ENCODE peak calls at places on chromosomes 16 and 17, in ten cellular contexts. B is K562; S is endodermal cell; O is heart left ventricle; Z is astrocyte; C is adipocyte; U is left ventricle myocardium inferior; I is tibial nerve; T is breast epithelium; L is effector memory CD4-positive, alpha-beta T cell. P is an unnamed sample. For H3K4me1, the result is how much of the 10 kb centered on the place peaks cover.

GRCh38 chr16:84486126-84486525 is 18.3 kb downstream of the MEAK7 start:
- DNase-seq in B (no peak), S (no peak), O (no peak), Z (no peak), C (no peak), U (no peak), I (no peak), T (peak), L (no peak), P (no peak)

GRCh38 chr16:88348377-88349152 is 34.2 kb upstream of the ZNF469 start:
- DNase-seq in B (no peak), S (no peak), O (no peak), Z (no peak), C (no peak), U (peak), I (no peak), T (no peak), L (no peak), P (no peak)

GRCh38 chr17:8785547-8786412 is 13.4 kb downstream of the MFSD6L start:
- DNase-seq in B (peak), S (peak), O (peak), Z (peak), C (peak), U (peak), I (peak), T (peak), L (peak), P (peak)

GRCh38 chr17:83100853-83101391 is 21.5 kb downstream of the METRNL start:
- DNase-seq in B (no peak), S (no peak), O (no peak), Z (no peak), C (no peak), U (no peak), I (no peak), T (no peak), L (no peak), P (no peak)

GRCh38 chr17:43169561-43170139 is 1.4 kb upstream of the NBR1 start:
- DNase-seq in B (peak), S (peak), O (peak), Z (no peak), C (peak), U (peak), I (no peak), T (peak), L (no peak), P (no peak)

GRCh38 chr17:80103061-80103481 is 1.7 kb downstream of the GAA start:
- DNase-seq in B (no peak), S (no peak), O (no peak), Z (no peak), C (no peak), U (no peak), I (no peak), T (no peak), L (no peak), P (no peak)

GRCh38 chr16:83305092-83305491 is 502.7 kb upstream of the HSBP1 start:
- DNase-seq in B (no peak), S (no peak), O (no peak), Z (peak), C (peak), U (no peak), I (no peak), T (no peak), L (no peak), P (no peak)

GRCh38 chr17:76223802-76224201 is 16.5 kb downstream of the RNF157 start:
- DNase-seq in B (peak), S (no peak), O (no peak), Z (no peak), C (no peak), U (no peak), I (no peak), T (no peak), L (no peak), P (peak)

GRCh38 chr16:24853830-24854229 is 8.1 kb downstream of the SLC5A11 start:
- DNase-seq in B (no peak), S (no peak), O (peak), Z (peak), C (peak), U (peak), I (no peak), T (no peak), L (no peak), P (no peak)

GRCh38 chr17:43994272-43995149 is 9.9 kb upstream of the NAGS start:
- DNase-seq in B (peak), S (peak), O (peak), Z (no peak), C (peak), U (peak), I (peak), T (peak), L (peak), P (peak)

DNA sequence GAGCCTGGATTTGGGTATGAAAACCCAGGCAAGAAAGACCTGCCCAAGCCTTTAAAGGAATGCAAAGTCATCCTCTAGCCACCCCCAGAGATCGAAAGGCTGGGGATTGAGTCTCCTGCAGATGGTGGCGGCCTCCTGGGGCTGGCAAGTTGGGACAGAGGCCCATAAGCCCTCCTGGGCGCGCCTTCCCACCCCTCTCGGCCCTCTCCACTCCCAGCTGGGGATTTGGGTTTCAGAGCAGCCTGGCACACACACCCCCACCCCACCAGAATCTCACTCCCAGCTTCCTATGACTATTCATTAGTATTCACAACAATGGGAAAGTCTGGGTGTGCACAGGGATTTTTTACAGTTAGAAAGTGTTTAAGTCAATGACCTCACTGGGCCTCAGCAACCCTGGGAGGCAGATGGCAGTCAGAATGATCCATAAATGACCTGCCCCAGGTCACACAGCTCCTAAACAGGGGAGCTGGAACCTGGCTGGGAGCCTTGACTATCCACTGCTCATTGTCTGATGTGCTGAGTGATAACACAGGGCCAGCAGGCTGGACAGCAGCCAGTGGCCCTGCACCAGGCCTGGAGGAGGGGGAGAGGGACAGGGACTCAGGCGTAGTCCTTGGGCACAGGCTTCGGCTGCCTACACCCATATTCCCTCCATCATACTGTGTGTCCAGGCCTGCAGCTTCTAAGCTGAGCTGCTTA is 12.1 kb downstream of the NHERF1 start:
- DNase-seq in B (peak), S (no peak), O (no peak), Z (no peak), C (no peak), U (no peak), I (no peak), T (no peak), L (no peak), P (peak)
- H3K4me1 ChIP-seq in B (under half), S (under half), O (half or more), Z (under half), C (under half), U (half or more), I (under half), T (under half), L (half or more), P (under half)

DNA sequence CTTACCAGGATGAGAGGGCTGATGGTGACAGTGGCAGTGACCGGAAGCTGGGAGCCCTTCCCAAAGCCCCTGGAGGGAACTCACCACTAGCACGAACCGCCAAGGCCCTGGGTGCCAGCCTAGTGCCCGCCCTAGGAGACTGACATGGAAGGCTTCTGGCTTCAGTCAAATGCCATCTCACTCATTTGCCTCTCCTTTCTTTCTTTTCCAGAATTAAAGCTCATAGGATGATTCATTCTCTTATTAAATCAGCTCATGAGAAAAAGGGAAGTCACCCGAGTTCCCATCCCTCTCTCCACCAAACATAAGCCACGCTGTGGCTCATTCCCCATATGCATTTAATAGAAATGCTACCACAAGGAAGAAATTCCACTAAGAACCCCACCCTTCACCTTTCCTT is 12.1 kb downstream of the CUEDC1 start:
- DNase-seq in B (no peak), S (no peak), O (no peak), Z (peak), C (peak), U (no peak), I (no peak), T (no peak), L (no peak), P (no peak)
- H3K4me1 ChIP-seq in B (under half), S (under half), O (half or more), Z (under half), C (under half), U (half or more), I (under half), T (under half), L (under half), P (under half)

GRCh38 chr17:12229315-12229714 is 208.6 kb downstream of the MAP2K4 start:
- DNase-seq in B (no peak), S (no peak), O (no peak), Z (no peak), C (no peak), U (no peak), I (no peak), T (no peak), L (no peak), P (no peak)
- H3K4me1 ChIP-seq in B (under half), S (under half), O (under half), Z (under half), C (under half), U (under half), I (under half), T (under half), L (under half), P (under half)

DNA sequence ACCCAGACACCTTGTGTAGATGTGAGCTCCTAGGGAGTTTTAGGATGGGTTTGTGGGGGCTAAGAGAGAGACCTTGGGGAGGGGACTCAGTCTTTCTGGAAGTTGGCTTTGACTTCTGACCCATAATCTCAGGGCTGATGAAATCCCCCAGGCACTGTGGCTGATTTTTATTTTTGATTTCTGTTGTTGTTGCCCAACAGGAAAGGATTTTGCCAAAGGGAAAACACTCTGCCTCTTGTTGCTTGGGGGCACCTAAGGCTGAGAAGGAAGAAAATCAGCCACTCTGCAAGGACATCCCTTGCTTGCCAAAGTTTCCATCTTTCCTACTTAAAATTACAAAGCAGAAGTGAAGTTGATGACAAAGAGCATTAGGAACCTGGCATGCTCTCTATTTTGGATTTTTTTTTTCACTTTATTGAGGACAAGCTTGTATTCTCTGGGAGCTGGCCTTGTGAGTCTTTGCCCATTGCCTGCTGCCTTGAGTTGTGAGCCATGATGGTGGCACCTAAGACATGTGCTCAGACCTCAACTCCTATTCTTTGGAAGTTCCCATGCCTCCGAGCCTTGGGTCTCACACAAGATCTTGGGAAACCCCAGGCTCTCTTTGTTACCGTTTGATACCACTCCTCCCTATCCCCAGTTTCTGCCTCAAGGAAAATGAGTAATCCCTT is 3.2 kb upstream of the C1QTNF1 start:
- DNase-seq in B (no peak), S (peak), O (no peak), Z (no peak), C (peak), U (no peak), I (no peak), T (peak), L (no peak), P (no peak)
- H3K4me1 ChIP-seq in B (under half), S (under half), O (half or more), Z (under half), C (half or more), U (half or more), I (under half), T (under half), L (under half), P (under half)

GRCh38 chr17:40560592-40561293 is 4.5 kb downstream of the CCR7 start:
- DNase-seq in B (peak), S (no peak), O (no peak), Z (peak), C (no peak), U (no peak), I (no peak), T (no peak), L (peak), P (no peak)

GRCh38 chr17:40561294-40561870 is 3.9 kb downstream of the CCR7 start:
- DNase-seq in B (no peak), S (no peak), O (no peak), Z (no peak), C (no peak), U (no peak), I (no peak), T (no peak), L (no peak), P (no peak)

GRCh38 chr17:40559016-40559853 is 6.0 kb downstream of the CCR7 start:
- DNase-seq in B (no peak), S (peak), O (peak), Z (no peak), C (no peak), U (no peak), I (no peak), T (peak), L (no peak), P (no peak)

GRCh38 chr17:40558651-40559015 is 6.6 kb downstream of the CCR7 start:
- DNase-seq in B (no peak), S (peak), O (peak), Z (no peak), C (no peak), U (no peak), I (no peak), T (no peak), L (no peak), P (no peak)

DNA sequence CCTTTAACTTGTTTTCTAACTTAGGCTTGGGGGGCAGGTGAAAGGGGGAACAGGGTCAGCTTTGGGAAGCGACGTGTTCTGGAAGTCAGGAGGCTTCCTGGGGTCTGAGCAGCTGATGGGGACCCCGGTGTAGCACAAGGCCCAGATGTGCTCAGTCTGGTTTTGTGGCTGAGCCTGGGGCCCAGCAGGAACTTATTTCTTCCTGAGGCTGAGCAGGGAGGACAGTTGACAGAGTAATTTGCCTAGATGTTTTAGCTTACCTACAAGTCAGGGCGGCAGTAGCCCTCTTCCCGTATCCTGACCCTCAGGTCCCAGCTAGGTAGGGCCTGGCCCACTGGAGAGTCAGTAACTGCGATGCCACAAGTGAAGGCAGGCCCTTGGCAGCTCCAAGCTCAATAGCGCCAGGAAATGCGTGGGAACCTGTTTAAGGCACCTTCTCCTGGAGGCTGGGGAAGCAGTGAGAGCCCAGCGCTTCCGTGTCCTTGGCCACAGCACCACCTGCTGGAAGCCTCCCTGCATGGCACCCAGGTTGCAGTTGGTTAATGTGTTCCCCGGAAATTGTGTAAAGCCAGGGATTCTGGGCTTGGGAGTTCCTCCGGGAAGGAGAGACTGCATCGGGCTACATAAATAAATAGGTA is 5.2 kb downstream of the CCR7 start:
- DNase-seq in B (peak), S (peak), O (peak), Z (peak), C (peak), U (peak), I (peak), T (peak), L (peak), P (peak)
- H3K4me1 ChIP-seq in B (under half), S (under half), O (half or more), Z (under half), C (half or more), U (half or more), I (under half), T (under half), L (half or more), P (under half)

GRCh38 chr16:69443809-69444611 is 19.6 kb downstream of the CYB5B start:
- DNase-seq in B (no peak), S (no peak), O (peak), Z (peak), C (peak), U (peak), I (peak), T (no peak), L (no peak), P (no peak)
- H3K4me1 ChIP-seq in B (under half), S (under half), O (under half), Z (under half), C (under half), U (half or more), I (under half), T (under half), L (under half), P (under half)